ENCODE peak calls at places on chromosomes 1 and 21, in five cellular contexts. One of them, this sample, is unnamed.
A peak's percentile ranks its signal among the peaks of the same experiment; 100 is the strongest.

GRCh38 chr1:3366181-3367051 is 88.0 kb upstream of the ARHGEF16 start:
- DNase-seq in H1: no peak
- DNase-seq in K562: no peak
- DNase-seq in HepG2: peak; percentile 16
- DNase-seq in HCT116: no peak
- DNase-seq in this sample: no peak

GRCh38 chr1:117674521-117675400 is 68.9 kb downstream of the TENT5C start:
- DNase-seq in H1: no peak
- DNase-seq in K562: peak; percentile 55
- DNase-seq in HCT116: no peak
- DNase-seq in HepG2: no peak
- DNase-seq in this sample: no peak

GRCh38 chr1:236289492-236290131 is 7.9 kb upstream of the ERO1B start:
- DNase-seq in H1: no peak
- DNase-seq in HCT116: no peak
- DNase-seq in HepG2: no peak
- DNase-seq in K562: no peak
- DNase-seq in this sample: no peak

GRCh38 chr1:200774311-200774710 is 35.6 kb downstream of the CAMSAP2 start:
- DNase-seq in HepG2: no peak
- DNase-seq in H1: no peak
- DNase-seq in HCT116: no peak
- DNase-seq in K562: no peak
- DNase-seq in this sample: no peak

GRCh38 chr1:78884685-78885452 is 121.7 kb downstream of the ADGRL4 start:
- DNase-seq in HCT116: no peak
- DNase-seq in H1: peak; percentile 3
- DNase-seq in K562: no peak
- DNase-seq in HepG2: no peak
- DNase-seq in this sample: no peak

GRCh38 chr1:234272656-234273312 is 100.5 kb upstream of the COA6 start:
- DNase-seq in K562: no peak
- DNase-seq in HCT116: no peak
- DNase-seq in H1: no peak
- DNase-seq in HepG2: no peak
- DNase-seq in this sample: no peak

GRCh38 chr1:115530407-115530806 is 111.4 kb upstream of the VANGL1 start:
- DNase-seq in HCT116: no peak
- DNase-seq in HepG2: no peak
- DNase-seq in H1: no peak
- DNase-seq in K562: no peak
- DNase-seq in this sample: no peak

GRCh38 chr1:14215151-14215550 is 383.3 kb upstream of the KAZN start:
- DNase-seq in H1: peak; percentile 5
- DNase-seq in HepG2: no peak
- DNase-seq in K562: no peak
- DNase-seq in HCT116: no peak
- DNase-seq in this sample: no peak

GRCh38 chr1:175174702-175175102 is 17.9 kb downstream of the KIAA0040 start:
- DNase-seq in H1: no peak
- DNase-seq in HCT116: no peak
- DNase-seq in K562: no peak
- DNase-seq in HepG2: no peak
- DNase-seq in this sample: no peak

GRCh38 chr21:14591277-14591876 is 45.3 kb upstream of the SAMSN1 start:
- DNase-seq in K562: no peak
- DNase-seq in HCT116: no peak
- DNase-seq in HepG2: no peak
- DNase-seq in H1: no peak
- DNase-seq in this sample: no peak

GRCh38 chr1:156859523-156860112 is 701 bp upstream of the INSRR start:
- DNase-seq in H1: no peak
- DNase-seq in K562: no peak
- DNase-seq in HepG2: no peak
- DNase-seq in HCT116: no peak
- DNase-seq in this sample: no peak

GRCh38 chr1:235008239-235008638 is 120.4 kb downstream of the TOMM20 start:
- DNase-seq in HCT116: no peak
- DNase-seq in H1: no peak
- DNase-seq in K562: no peak
- DNase-seq in HepG2: no peak
- DNase-seq in this sample: no peak

GRCh38 chr21:45019076-45019886 is 55.1 kb upstream of the ADARB1 start:
- DNase-seq in HepG2: no peak
- DNase-seq in H1: no peak
- DNase-seq in K562: no peak
- DNase-seq in HCT116: no peak
- DNase-seq in this sample: no peak

GRCh38 chr1:12188115-12188514 is 21.3 kb downstream of the TNFRSF1B start:
- DNase-seq in HCT116: no peak
- DNase-seq in HepG2: peak; percentile 52
- DNase-seq in K562: no peak
- DNase-seq in H1: no peak
- DNase-seq in this sample: no peak

GRCh38 chr1:171494086-171494485 is 8.8 kb downstream of the PRRC2C start:
- DNase-seq in HCT116: no peak
- DNase-seq in HepG2: no peak
- DNase-seq in K562: no peak
- DNase-seq in H1: no peak
- DNase-seq in this sample: no peak

GRCh38 chr1:40232444-40232843 is 15.3 kb upstream of the TMCO2 start:
- DNase-seq in HepG2: no peak
- DNase-seq in H1: no peak
- DNase-seq in K562: no peak
- DNase-seq in HCT116: no peak
- DNase-seq in this sample: peak; percentile 94

GRCh38 chr1:151106891-151107290 is 36.3 kb downstream of the GABPB2 start:
- DNase-seq in HepG2: no peak
- DNase-seq in H1: no peak
- DNase-seq in K562: no peak
- DNase-seq in HCT116: no peak
- DNase-seq in this sample: no peak

GRCh38 chr1:54371038-54371935 is 34.9 kb downstream of the SSBP3 start:
- DNase-seq in K562: no peak
- DNase-seq in HepG2: no peak
- DNase-seq in H1: no peak
- DNase-seq in HCT116: no peak
- DNase-seq in this sample: no peak

GRCh38 chr1:2791027-2791760 is 10.3 kb downstream of the TTC34 start:
- DNase-seq in K562: no peak
- DNase-seq in H1: no peak
- DNase-seq in HCT116: no peak
- DNase-seq in HepG2: no peak
- DNase-seq in this sample: no peak

GRCh38 chr1:232377494-232377770 is 252.5 kb downstream of the SIPA1L2 start:
- DNase-seq in HepG2: peak; percentile 12
- DNase-seq in K562: no peak
- DNase-seq in H1: no peak
- DNase-seq in HCT116: peak; percentile 63
- DNase-seq in this sample: no peak

DNA sequence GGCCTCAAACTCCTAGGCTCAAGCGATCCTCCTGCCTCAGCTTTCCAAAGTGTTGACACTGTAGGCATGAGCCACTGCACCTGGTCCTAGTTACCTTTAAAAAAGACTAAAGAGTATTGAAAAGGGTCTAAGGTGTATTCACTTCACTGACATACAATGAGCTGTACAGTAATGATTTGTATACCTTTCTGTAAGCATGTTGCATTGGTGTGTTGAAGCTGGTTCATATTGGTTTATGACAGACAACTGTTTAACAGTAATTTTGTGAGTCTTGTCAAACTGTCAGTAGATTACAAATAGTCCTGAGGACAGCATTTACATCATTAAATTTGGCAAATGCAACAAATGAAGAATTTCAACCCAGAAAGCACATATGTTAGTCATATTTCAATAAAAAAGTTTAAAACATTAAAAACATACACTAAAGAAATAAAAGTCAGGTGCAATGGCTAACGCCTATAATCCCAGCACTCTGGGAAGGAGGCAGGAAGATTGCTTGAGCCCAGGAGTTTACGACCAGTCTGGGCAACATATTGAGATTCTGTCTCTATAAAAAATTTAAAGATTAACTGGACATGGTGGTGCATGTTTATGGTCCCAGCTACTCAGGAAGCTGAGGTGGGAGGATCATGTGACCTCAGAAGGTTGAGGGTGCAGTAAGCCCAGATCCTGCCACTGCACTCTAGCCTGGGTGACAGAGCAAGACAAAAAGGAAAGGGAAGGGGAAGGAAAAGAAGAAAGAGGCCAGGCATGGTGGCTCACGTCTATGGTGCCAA is 88.3 kb upstream of the HP1BP3 start:
- DNase-seq in K562: no peak
- DNase-seq in H1: no peak
- DNase-seq in HepG2: no peak
- DNase-seq in HCT116: no peak
- DNase-seq in this sample: no peak
- TF ChIP-seq SRF in K562: no peak
- TF ChIP-seq SRF in H1: no peak
- TF ChIP-seq SRF in HepG2: no peak
- TF ChIP-seq SRF in HCT116: no peak
- TF ChIP-seq SRF in this sample: no peak

DNA sequence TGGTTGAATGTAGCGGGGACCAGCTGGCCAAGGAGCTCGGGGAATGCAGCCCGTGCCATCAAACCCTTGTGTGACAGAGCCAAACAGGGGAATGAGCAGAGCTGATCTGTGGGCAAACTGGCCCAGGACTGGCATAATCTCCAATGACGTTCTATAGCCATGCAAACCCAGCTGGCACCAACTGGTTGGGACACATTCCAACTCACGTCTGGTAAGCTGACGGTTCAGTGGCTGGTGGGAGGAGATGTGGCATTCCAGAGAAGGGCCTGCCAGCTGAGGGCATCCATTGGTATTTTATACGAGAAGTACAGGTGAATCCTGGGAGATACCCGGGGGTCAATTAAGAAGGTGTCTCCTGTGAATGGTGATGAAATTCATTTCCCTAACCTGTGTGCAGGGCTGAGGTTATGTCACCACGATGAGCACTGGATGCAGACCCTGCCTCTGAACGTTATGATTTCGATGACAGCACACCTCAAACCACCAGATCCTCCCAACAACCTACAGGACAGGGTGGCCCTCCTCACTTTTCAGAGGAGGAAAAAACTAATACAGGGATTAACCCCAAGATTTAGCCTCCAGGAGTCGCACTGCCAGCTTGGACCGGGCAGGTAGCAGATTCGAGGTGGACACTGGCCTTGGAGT is 39.0 kb upstream of the RUNX3 start:
- DNase-seq in HCT116: no peak
- DNase-seq in HepG2: no peak
- DNase-seq in H1: no peak
- DNase-seq in K562: no peak
- DNase-seq in this sample: no peak
- TF ChIP-seq SRF in HCT116: no peak
- TF ChIP-seq SRF in HepG2: no peak
- TF ChIP-seq SRF in H1: no peak
- TF ChIP-seq SRF in K562: no peak
- TF ChIP-seq SRF in this sample: no peak

GRCh38 chr1:94644371-94644770 is 102.8 kb upstream of the F3 start:
- DNase-seq in HepG2: no peak
- DNase-seq in K562: no peak
- DNase-seq in H1: no peak
- DNase-seq in HCT116: no peak
- DNase-seq in this sample: no peak
- TF ChIP-seq SRF in HepG2: no peak
- TF ChIP-seq SRF in K562: no peak
- TF ChIP-seq SRF in H1: no peak
- TF ChIP-seq SRF in HCT116: no peak
- TF ChIP-seq SRF in this sample: no peak

GRCh38 chr1:42223036-42223435 is 58.5 kb upstream of the GUCA2A start:
- DNase-seq in HepG2: no peak
- DNase-seq in K562: no peak
- DNase-seq in H1: no peak
- DNase-seq in HCT116: no peak
- DNase-seq in this sample: no peak

GRCh38 chr1:42219627-42220026 is 55.1 kb upstream of the GUCA2A start:
- DNase-seq in HCT116: no peak
- DNase-seq in K562: no peak
- DNase-seq in HepG2: no peak
- DNase-seq in H1: no peak
- DNase-seq in this sample: no peak

DNA sequence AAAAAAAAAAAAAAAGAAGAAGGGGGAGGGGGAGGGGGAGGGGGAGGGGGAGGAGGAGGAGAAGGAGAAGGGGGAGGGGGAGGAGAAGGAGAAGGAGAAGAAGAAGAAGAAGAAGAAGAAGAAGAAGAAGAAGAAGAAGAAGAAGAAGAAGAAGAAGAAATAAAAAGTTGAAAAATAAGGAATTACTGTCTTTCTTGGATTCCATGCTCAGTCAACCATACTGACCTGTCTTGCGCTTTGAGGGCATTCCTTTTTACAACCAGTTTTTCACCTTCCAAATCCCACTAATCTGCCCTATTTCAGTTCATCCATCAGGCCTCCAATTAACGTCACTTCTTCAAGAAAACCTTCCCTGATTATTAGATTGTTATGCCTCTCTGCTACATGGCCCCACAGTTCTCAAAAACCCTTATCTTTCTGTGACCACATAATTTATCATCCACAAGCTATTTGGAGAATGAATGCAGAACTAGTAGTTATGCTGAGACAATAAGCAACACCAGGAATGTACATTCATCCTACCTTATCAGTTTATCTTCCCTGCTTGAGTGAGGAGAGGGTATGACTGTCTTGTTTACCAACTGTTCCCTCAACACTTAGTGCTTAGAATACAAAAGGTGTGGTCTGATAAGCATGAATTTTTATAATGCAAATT is 57.5 kb upstream of the GUCA2A start:
- DNase-seq in HepG2: peak; percentile 6
- DNase-seq in HCT116: no peak
- DNase-seq in H1: no peak
- DNase-seq in K562: peak; percentile 23
- DNase-seq in this sample: no peak
- TF ChIP-seq SRF in HepG2: no peak
- TF ChIP-seq SRF in HCT116: no peak
- TF ChIP-seq SRF in H1: no peak
- TF ChIP-seq SRF in K562: no peak
- TF ChIP-seq SRF in this sample: no peak

This sample was measured in GM12878.